ENCODE peak calls at places on chromosomes 1 and 21, in four cellular contexts. F is K562, J is SK-N-SH, L is GM12878. H is an unnamed sample.

GRCh38 chr1:33244809-33245186 is 11.5 kb upstream of the ZNF362 start:
- DNase-seq in J (no peak), L (no peak), F (no peak), H (no peak)

GRCh38 chr21:35428927-35429326 is 379.8 kb upstream of the RUNX1 start:
- DNase-seq in J (no peak), F (no peak), L (no peak), H (no peak)

GRCh38 chr1:155970531-155971167 is 7.7 kb downstream of the ARHGEF2 start:
- DNase-seq in J (no peak), L (no peak), F (no peak), H (no peak)

GRCh38 chr1:29518183-29518835 is 282.0 kb downstream of the PTPRU start:
- DNase-seq in F (no peak), J (no peak), L (no peak), H (no peak)

GRCh38 chr1:42136466-42136865 is 16.7 kb upstream of the GUCA2B start:
- DNase-seq in L (no peak), J (no peak), F (no peak), H (no peak)

GRCh38 chr1:104132386-104132973 is 382.8 kb downstream of the AMY1C start:
- DNase-seq in L (no peak), F (no peak), J (peak; percentile 15), H (peak; percentile 28)

GRCh38 chr1:235357485-235358378 is 9.5 kb upstream of the TBCE start:
- DNase-seq in L (no peak), J (no peak), F (no peak), H (no peak)

GRCh38 chr21:23542097-23542496 is 2065.2 kb downstream of the MRPL39 start:
- DNase-seq in F (no peak), J (no peak), L (no peak), H (no peak)

GRCh38 chr1:44276006-44276405 is 62.7 kb downstream of the DMAP1 start:
- DNase-seq in F (no peak), L (no peak), J (no peak), H (no peak)

GRCh38 chr1:97911266-97912215 is 9.3 kb downstream of the DPYD start:
- DNase-seq in F (no peak), L (no peak), J (no peak), H (no peak)

GRCh38 chr1:228212415-228212965 is 4.6 kb downstream of the OBSCN start:
- DNase-seq in L (no peak), F (no peak), J (no peak), H (no peak)

GRCh38 chr21:42650441-42651421 is 2.7 kb upstream of the PDE9A start:
- DNase-seq in L (no peak), F (no peak), J (no peak), H (no peak)

GRCh38 chr1:184296466-184297243 is 90.2 kb upstream of the C1orf21 start:
- DNase-seq in L (no peak), F (no peak), J (no peak), H (no peak)

GRCh38 chr21:19987671-19988070 is 1010.5 kb upstream of the NCAM2 start:
- DNase-seq in F (no peak), L (no peak), J (no peak), H (no peak)

GRCh38 chr1:203129501-203130231 is 2.1 kb downstream of the ADORA1 start:
- DNase-seq in F (no peak), L (no peak), J (peak; percentile 82), H (no peak)

GRCh38 chr21:35072960-35073359 is 23.9 kb upstream of the RUNX1 start:
- DNase-seq in L (no peak), F (no peak), J (no peak), H (no peak)

GRCh38 chr1:31588751-31589515 is 12.6 kb downstream of the TINAGL1 start:
- DNase-seq in L (no peak), F (no peak), J (no peak), H (no peak)

GRCh38 chr1:115430717-115431116 is 92.7 kb upstream of the NGF start:
- DNase-seq in F (no peak), L (no peak), J (no peak), H (peak; percentile 30)

GRCh38 chr1:52139817-52140540 is 1.9 kb upstream of the ZFYVE9 start:
- DNase-seq in J (no peak), L (peak; percentile 55), F (no peak), H (no peak)

GRCh38 chr1:200355815-200356214 is 54.0 kb downstream of the ZNF281 start:
- DNase-seq in J (no peak), F (no peak), L (no peak), H (no peak)

GRCh38 chr1:96579639-96580038 is 141.9 kb upstream of the PTBP2 start:
- DNase-seq in F (peak; percentile 14), J (no peak), L (no peak), H (no peak)

GRCh38 chr1:84271452-84272273 is 29.8 kb upstream of the SAMD13 start:
- DNase-seq in L (peak; percentile 61), F (no peak), J (no peak), H (no peak)

GRCh38 chr1:155323729-155324040 is 3.0 kb downstream of the RUSC1 start:
- DNase-seq in L (no peak), F (peak; percentile 84), J (peak; percentile 80), H (peak; percentile 75)

GRCh38 chr1:85313888-85314696 is 37.7 kb upstream of the BCL10 start:
- DNase-seq in L (no peak), F (no peak), J (no peak), H (no peak)

GRCh38 chr1:201261771-201262547 is 21.3 kb upstream of the PKP1 start:
- DNase-seq in J (peak; percentile 6), F (no peak), L (no peak), H (no peak)

GRCh38 chr1:160952129-160952510 is 2.5 kb downstream of the ITLN2 start:
- DNase-seq in L (no peak), F (no peak), J (no peak), H (no peak)

GRCh38 chr21:33259995-33260394 is 6.2 kb upstream of the IL10RB start:
- DNase-seq in F (no peak), L (no peak), J (no peak), H (peak; percentile 41)

GRCh38 chr1:17606826-17607440 is 67.4 kb downstream of the ARHGEF10L start:
- DNase-seq in F (peak; percentile 85), J (peak; percentile 88), L (no peak), H (peak; percentile 62)

GRCh38 chr1:42983675-42984074 is 25.0 kb upstream of the SLC2A1 start:
- DNase-seq in F (no peak), J (peak; percentile 61), L (no peak), H (no peak)

GRCh38 chr1:23581219-23581618 is 21.9 kb upstream of the ID3 start:
- DNase-seq in L (no peak), F (no peak), J (peak; percentile 79), H (no peak)

GRCh38 chr1:212607206-212607923 is 1.2 kb upstream of the ATF3 start:
- DNase-seq in F (no peak), J (peak; percentile 61), L (no peak), H (no peak)

GRCh38 chr1:24724345-24725208 is 20.7 kb upstream of the CLIC4 start:
- DNase-seq in L (no peak), F (peak; percentile 74), J (no peak), H (peak; percentile 96)

GRCh38 chr1:17587693-17588047 is 48.2 kb downstream of the ARHGEF10L start:
- DNase-seq in F (no peak), J (no peak), L (no peak), H (peak; percentile 75)

GRCh38 chr1:203324103-203325003 is 19.0 kb downstream of the BTG2 start:
- DNase-seq in L (no peak), F (no peak), J (no peak), H (no peak)

GRCh38 chr1:37477946-37478345 is 3.6 kb downstream of the ZC3H12A start:
- DNase-seq in F (no peak), L (no peak), J (no peak), H (no peak)

GRCh38 chr21:45543710-45544448 is 1.6 kb upstream of the SLC19A1 start:
- DNase-seq in F (no peak), J (peak; percentile 41), L (no peak), H (no peak)

GRCh38 chr21:46057111-46057709 is 40.7 kb upstream of the COL6A2 start:
- DNase-seq in F (no peak), J (no peak), L (no peak), H (no peak)

GRCh38 chr1:203528098-203528497 is 34.1 kb downstream of the OPTC start:
- DNase-seq in J (no peak), F (no peak), L (no peak), H (no peak)

GRCh38 chr1:197632651-197633050 is 142.6 kb downstream of the DENND1B start:
- DNase-seq in L (no peak), J (no peak), F (no peak), H (no peak)

GRCh38 chr1:197633447-197634039 is 141.7 kb downstream of the DENND1B start:
- DNase-seq in L (no peak), J (no peak), F (no peak), H (no peak)

GRCh38 chr1:197637406-197637805 is 137.9 kb downstream of the DENND1B start:
- DNase-seq in J (no peak), L (no peak), F (no peak), H (no peak)

DNA sequence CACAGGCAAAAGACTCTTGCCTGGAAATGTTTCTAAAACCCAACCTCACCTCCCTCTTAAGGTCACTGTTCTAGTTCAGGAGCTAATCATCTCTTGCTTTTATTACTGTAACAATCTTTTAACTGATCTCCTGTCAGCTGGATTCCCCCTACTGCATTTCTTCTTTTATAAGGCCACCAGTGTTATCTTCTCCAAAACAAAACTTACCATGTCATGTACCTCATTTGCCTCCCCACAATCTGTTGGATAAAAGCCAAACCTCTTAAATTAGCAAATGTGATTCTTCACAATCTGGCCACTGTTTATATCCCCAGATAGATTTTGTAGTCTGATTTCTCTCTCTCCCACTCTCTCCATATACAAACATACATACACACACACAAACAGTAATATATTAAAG is 143.3 kb downstream of the DENND1B start:
- DNase-seq in L (no peak), F (no peak), J (no peak), H (no peak)
- TF ChIP-seq CHD2 in L (no peak), F (no peak), J (no peak), H (no peak)

GRCh38 chr21:40047211-40047610 is 180.0 kb downstream of the PCP4 start:
- DNase-seq in L (no peak), F (no peak), J (no peak), H (no peak)

GRCh38 chr21:40051801-40052200 is 184.6 kb downstream of the PCP4 start:
- DNase-seq in L (no peak), F (no peak), J (no peak), H (no peak)

GRCh38 chr21:40049031-40049958 is 182.1 kb downstream of the PCP4 start:
- DNase-seq in F (no peak), L (no peak), J (no peak), H (no peak)

GRCh38 chr21:40049959-40050290 is 182.7 kb downstream of the PCP4 start:
- DNase-seq in J (no peak), F (no peak), L (no peak), H (no peak)

GRCh38 chr21:40047993-40048730 is 180.9 kb downstream of the PCP4 start:
- DNase-seq in J (no peak), F (no peak), L (no peak), H (no peak)
- TF ChIP-seq ZBTB33 in J (no peak), F (no peak), L (no peak), H (no peak)

GRCh38 chr1:89358287-89358893 is 5.5 kb upstream of the GBP6 start:
- DNase-seq in F (peak; percentile 23), L (peak; percentile 27), J (peak; percentile 57), H (peak; percentile 64)
- TF ChIP-seq CHD2 in F (no peak), L (no peak), J (no peak), H (no peak)

DNA sequence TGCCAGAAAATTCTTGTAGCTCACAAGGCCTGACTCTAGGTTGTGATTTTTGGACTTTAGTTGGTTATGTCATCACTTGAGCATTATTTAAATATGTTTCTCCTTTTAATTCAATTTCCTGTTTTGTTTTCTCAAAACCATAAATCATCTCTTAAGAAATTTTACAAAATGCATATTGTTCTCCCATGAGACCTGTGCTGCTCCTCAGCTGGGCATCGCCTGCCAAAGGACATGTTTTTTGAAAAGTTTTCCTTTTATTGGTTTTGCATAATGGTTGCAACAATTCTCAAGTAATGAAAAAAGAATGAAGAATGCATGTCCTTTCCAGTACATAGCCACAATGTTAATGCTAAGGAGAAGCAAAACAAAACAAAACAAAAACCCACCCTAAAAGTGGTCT is 204.7 kb upstream of the LYPLAL1 start:
- DNase-seq in J (no peak), F (no peak), L (no peak), H (no peak)
- TF ChIP-seq ZBTB33 in J (no peak), F (no peak), L (no peak), H (no peak)

H was measured in HepG2.